ENCODE peak calls at places on chromosomes 4 and X, in ten cellular contexts. G, D, A, Z, V, O, B, Q, W and H are unnamed samples.

GRCh38 chrX:87805829-87806490 is 288.4 kb downstream of the KLHL4 start:
- DNase-seq in G (no peak), D (no peak), A (peak; percentile 47), Z (no peak), V (no peak), O (no peak), B (peak; percentile 75), Q (no peak), W (no peak), H (no peak)

GRCh38 chrX:11273544-11273943 is 19.7 kb upstream of the AMELX start:
- DNase-seq in G (no peak), D (no peak), A (peak; percentile 46), Z (no peak), V (no peak), O (no peak), B (no peak), Q (no peak), W (no peak), H (no peak)

GRCh38 chr4:177005801-177006230 is 213.1 kb upstream of the VEGFC start:
- DNase-seq in G (no peak), D (no peak), A (peak; percentile 97), Z (no peak), V (no peak), O (peak; percentile 6), B (peak; percentile 10), Q (no peak), W (no peak), H (no peak)

GRCh38 chr4:151934766-151935165 is 174.0 kb upstream of the GATB start:
- DNase-seq in G (no peak), D (no peak), A (no peak), Z (no peak), V (no peak), O (no peak), B (no peak), Q (no peak), W (no peak), H (no peak)

GRCh38 chr4:140238353-140239041 is 84.5 kb upstream of the MAML3 start:
- DNase-seq in G (no peak), D (no peak), A (no peak), Z (peak; percentile 87), V (no peak), O (no peak), B (peak; percentile 37), Q (peak; percentile 95), W (peak; percentile 95), H (peak; percentile 84)

GRCh38 chrX:153970398-153971123 is 1.1 kb downstream of the HCFC1 start:
- DNase-seq in G (no peak), D (no peak), A (peak; percentile 82), Z (peak; percentile 92), V (no peak), O (peak; percentile 80), B (peak; percentile 88), Q (peak; percentile 65), W (no peak), H (peak; percentile 31)

GRCh38 chr4:142614621-142615323 is 231.3 kb downstream of the INPP4B start:
- DNase-seq in G (no peak), D (no peak), A (peak; percentile 30), Z (peak; percentile 6), V (no peak), O (peak; percentile 45), B (no peak), Q (no peak), W (no peak), H (no peak)

GRCh38 chrX:15299945-15300851 is 15.2 kb downstream of the ASB11 start:
- DNase-seq in G (no peak), D (no peak), A (peak; percentile 15), Z (no peak), V (peak; percentile 2), O (peak; percentile 9), B (peak; percentile 5), Q (no peak), W (no peak), H (no peak)

GRCh38 chr4:94447754-94448411 is 3.9 kb upstream of the PDLIM5 start:
- DNase-seq in G (no peak), D (no peak), A (peak; percentile 25), Z (no peak), V (no peak), O (no peak), B (no peak), Q (no peak), W (no peak), H (no peak)

GRCh38 chr4:153465583-153465921 is 608 bp upstream of the TMEM131L start:
- DNase-seq in G (no peak), D (no peak), A (peak; percentile 33), Z (peak; percentile 95), V (peak; percentile 43), O (peak; percentile 50), B (peak; percentile 66), Q (peak; percentile 68), W (no peak), H (no peak)

GRCh38 chrX:37455381-37455780 is 106.2 kb downstream of the PRRG1 start:
- DNase-seq in G (no peak), D (no peak), A (no peak), Z (no peak), V (no peak), O (no peak), B (no peak), Q (no peak), W (no peak), H (no peak)

GRCh38 chrX:47179221-47179927 is 14.3 kb upstream of the UBA1 start:
- DNase-seq in G (no peak), D (no peak), A (peak; percentile 13), Z (peak; percentile 87), V (no peak), O (no peak), B (no peak), Q (peak; percentile 75), W (no peak), H (no peak)

GRCh38 chr4:74023709-74024108 is 14.8 kb downstream of the CXCL3 start:
- DNase-seq in G (no peak), D (no peak), A (no peak), Z (peak; percentile 58), V (no peak), O (no peak), B (no peak), Q (no peak), W (no peak), H (no peak)

GRCh38 chr4:56701156-56701471 is 20.0 kb upstream of the HOPX start:
- DNase-seq in G (no peak), D (no peak), A (no peak), Z (no peak), V (no peak), O (no peak), B (no peak), Q (no peak), W (no peak), H (no peak)

GRCh38 chr4:77488882-77489281 is 116.7 kb upstream of the CXCL13 start:
- DNase-seq in G (no peak), D (no peak), A (no peak), Z (no peak), V (no peak), O (no peak), B (no peak), Q (no peak), W (no peak), H (no peak)

GRCh38 chr4:138616775-138617174 is 374.6 kb upstream of the SLC7A11 start:
- DNase-seq in G (no peak), D (no peak), A (no peak), Z (peak; percentile 46), V (no peak), O (no peak), B (no peak), Q (no peak), W (no peak), H (no peak)

GRCh38 chr4:5863461-5864113 is 29.3 kb downstream of the CRMP1 start:
- DNase-seq in G (no peak), D (no peak), A (peak; percentile 99), Z (peak; percentile 94), V (no peak), O (peak; percentile 91), B (peak; percentile 4), Q (no peak), W (no peak), H (no peak)